ENCODE peak calls at places on chromosomes 13 and 19, in seven cellular contexts. S is foreskin fibroblast, B is ascending aorta, A is uterus, V is heart right ventricle, C is IMR-90, K is Caco-2. G is an unnamed sample.

GRCh38 chr19:15443838-15444237 is 5.9 kb downstream of the WIZ start:
- DNase-seq in S (no peak), B (peak), A (peak), V (peak), C (no peak), K (no peak), G (peak)

GRCh38 chr13:105702441-105702840 is 833.0 kb downstream of the EFNB2 start:
- DNase-seq in S (no peak), B (no peak), A (no peak), V (no peak), C (no peak), K (peak), G (no peak)

GRCh38 chr19:55088543-55089265 is 13.0 kb downstream of the EPS8L1 start:
- DNase-seq in S (peak), B (peak), A (peak), V (peak), C (peak), K (peak), G (peak)

GRCh38 chr19:1851581-1852293 is 3.5 kb upstream of the REXO1 start:
- DNase-seq in S (no peak), B (no peak), A (no peak), V (no peak), C (no peak), K (no peak), G (no peak)

GRCh38 chr19:23283925-23284324 is 33.7 kb upstream of the ZNF724 start:
- DNase-seq in S (peak), B (peak), A (peak), V (peak), C (peak), K (peak), G (peak)

GRCh38 chr19:47309608-47310007 is at the start of gene C5AR1:
- DNase-seq in S (no peak), B (peak), A (no peak), V (peak), C (no peak), K (no peak), G (no peak)

GRCh38 chr13:73450583-73450982 is 391.8 kb downstream of the KLF5 start:
- DNase-seq in S (no peak), B (no peak), A (no peak), V (no peak), C (peak), K (no peak), G (no peak)

GRCh38 chr19:58519087-58519354 is 589 bp downstream of the ZBTB45 start:
- DNase-seq in S (peak), B (peak), A (peak), V (peak), C (peak), K (peak), G (peak)

GRCh38 chr13:109818136-109818535 is 31.8 kb upstream of the IRS2 start:
- DNase-seq in S (peak), B (no peak), A (no peak), V (no peak), C (no peak), K (no peak), G (peak)

GRCh38 chr19:29881386-29881785 is 60.7 kb upstream of the URI1 start:
- DNase-seq in S (peak), B (no peak), A (no peak), V (no peak), C (peak), K (no peak), G (peak)

GRCh38 chr13:93180376-93180966 is 46.1 kb upstream of the GPC6 start:
- DNase-seq in S (peak), B (no peak), A (no peak), V (no peak), C (peak), K (no peak), G (peak)

GRCh38 chr19:5246554-5247155 is 94.0 kb downstream of the PTPRS start:
- DNase-seq in S (no peak), B (no peak), A (no peak), V (no peak), C (no peak), K (no peak), G (no peak)

GRCh38 chr13:21670883-21671792 is at the start of gene FGF9:
- DNase-seq in S (peak), B (peak), A (peak), V (peak), C (peak), K (peak), G (peak)

GRCh38 chr13:99855516-99855915 is 116.1 kb downstream of the ZIC5 start:
- DNase-seq in S (no peak), B (no peak), A (no peak), V (no peak), C (no peak), K (no peak), G (no peak)

GRCh38 chr13:33692531-33692930 is 125.4 kb upstream of the RFC3 start:
- DNase-seq in S (no peak), B (no peak), A (no peak), V (no peak), C (no peak), K (no peak), G (no peak)

GRCh38 chr13:111944171-111944583 is 122.8 kb upstream of the SOX1 start:
- DNase-seq in S (no peak), B (no peak), A (no peak), V (no peak), C (no peak), K (no peak), G (no peak)

DNA sequence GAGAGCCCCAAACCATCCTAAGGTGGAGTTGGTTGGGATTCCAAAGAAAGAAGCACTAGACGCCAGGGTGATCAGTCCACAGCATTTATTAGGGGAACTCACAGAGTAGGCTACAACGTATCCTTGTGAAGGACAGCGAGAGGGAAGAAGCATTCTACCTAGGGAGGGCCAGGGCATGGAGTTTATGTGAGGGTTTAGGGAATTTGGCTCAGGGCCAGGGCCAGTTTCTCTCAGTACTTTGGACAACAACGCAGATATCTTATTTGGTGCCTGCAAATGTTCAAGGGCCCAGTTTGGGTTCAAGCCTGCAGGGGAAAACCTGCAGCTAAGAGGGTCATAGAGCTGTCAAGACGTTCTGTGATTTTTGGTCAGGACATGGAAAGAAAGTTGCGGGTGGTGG is 73.9 kb upstream of the GJB6 start:
- DNase-seq in S (no peak), B (no peak), A (no peak), V (no peak), C (no peak), K (no peak), G (no peak)
- TF ChIP-seq CTCF in S (no peak), B (no peak), A (no peak), V (no peak), C (no peak), K (no peak), G (no peak)

GRCh38 chr19:18231775-18232174 is 5.5 kb upstream of the PDE4C start:
- DNase-seq in S (no peak), B (no peak), A (no peak), V (no peak), C (no peak), K (no peak), G (no peak)

GRCh38 chr19:18232540-18233223 is 6.4 kb upstream of the PDE4C start:
- DNase-seq in S (no peak), B (no peak), A (no peak), V (no peak), C (no peak), K (no peak), G (no peak)

GRCh38 chr19:18234194-18234593 is 8.0 kb upstream of the PDE4C start:
- DNase-seq in S (no peak), B (no peak), A (no peak), V (no peak), C (no peak), K (no peak), G (no peak)

GRCh38 chr19:18230941-18231734 is 4.9 kb upstream of the PDE4C start:
- DNase-seq in S (no peak), B (no peak), A (no peak), V (no peak), C (no peak), K (no peak), G (no peak)

DNA sequence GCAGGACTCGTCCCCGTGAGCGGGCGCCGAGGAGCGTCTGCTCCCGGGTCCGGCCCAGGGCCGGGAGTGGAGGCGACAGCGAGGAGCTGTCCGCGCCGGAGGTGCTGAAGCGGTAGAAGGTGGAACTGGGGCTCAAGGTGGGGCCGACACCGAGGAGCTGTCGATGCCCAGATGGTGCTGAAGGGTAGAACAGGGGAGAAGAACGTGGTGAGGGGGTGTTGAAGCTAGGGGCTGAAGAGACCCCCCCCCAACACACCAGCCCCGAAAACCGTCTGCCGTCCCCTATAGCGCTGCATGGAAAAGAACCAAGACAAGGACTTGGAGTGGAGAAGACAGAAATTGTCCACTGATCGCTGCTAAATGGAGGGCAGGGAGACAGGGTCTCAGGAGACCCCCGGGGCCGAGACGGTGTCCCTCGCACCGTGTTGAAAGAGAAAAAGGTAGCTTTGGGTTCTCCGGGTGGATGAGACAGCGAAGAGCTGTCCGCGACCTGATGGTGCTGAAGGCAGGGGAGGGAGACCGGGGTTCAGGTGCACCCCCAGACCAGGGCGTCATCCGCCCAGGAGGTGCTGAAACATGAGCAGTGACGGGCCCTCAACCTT is 7.1 kb upstream of the PDE4C start:
- DNase-seq in S (peak), B (no peak), A (peak), V (peak), C (peak), K (peak), G (no peak)
- TF ChIP-seq CTCF in S (no peak), B (no peak), A (no peak), V (no peak), C (no peak), K (no peak), G (no peak)

DNA sequence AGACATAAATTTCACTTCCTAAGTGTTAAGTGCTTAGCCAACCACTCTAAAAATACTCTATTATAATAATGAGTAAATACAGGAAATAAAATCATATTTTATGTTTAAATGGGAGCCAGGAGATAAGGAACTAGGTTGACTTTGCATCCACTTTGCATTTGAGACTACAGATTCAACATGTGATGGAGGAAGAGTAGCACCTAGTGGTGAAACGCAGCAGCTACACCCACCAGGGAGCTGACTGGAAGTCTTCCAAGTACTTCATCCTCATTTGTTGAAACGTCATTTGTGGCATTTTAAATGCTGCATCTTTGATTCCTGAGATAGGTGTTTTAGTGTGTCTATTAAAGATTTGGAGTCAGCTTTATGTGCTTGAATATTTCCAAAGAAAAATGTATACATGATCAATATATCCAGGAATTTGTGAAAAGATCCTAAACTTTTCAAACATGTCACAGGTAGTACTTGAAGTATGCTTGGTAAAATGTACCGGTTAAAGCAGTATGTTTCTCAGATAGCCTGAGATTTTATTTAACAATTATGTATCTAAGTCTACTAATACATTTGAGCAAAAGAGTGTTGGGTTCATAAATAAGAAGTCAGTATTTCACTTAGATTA is 17.4 kb upstream of the KCTD12 start:
- DNase-seq in S (peak), B (peak), A (peak), V (peak), C (peak), K (peak), G (peak)
- TF ChIP-seq CTCF in S (peak), B (peak), A (peak), V (peak), C (peak), K (peak), G (peak)

DNA sequence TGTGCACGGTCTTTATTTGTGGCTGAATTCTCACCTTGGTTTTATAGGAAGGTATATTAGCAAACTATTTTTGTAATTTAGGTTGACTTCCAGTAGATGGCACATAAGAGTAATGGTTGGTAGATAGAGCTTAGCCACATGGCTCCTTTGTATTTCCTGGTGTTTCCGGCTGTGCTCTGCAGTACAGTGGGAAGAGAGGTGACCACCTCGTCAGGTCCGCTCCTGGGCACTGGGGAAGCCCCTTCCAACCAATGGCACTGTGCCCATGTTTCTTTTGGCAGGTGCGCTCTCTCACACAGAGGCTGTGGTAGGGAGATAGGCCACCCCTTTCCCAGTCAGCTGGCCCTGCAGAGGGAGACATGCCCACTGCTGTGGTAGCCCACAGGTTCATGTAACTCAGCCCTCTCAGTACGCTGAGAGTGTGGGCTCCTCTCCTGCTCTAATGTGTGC is 74.3 kb upstream of the ATP12A start:
- DNase-seq in S (peak), B (no peak), A (no peak), V (no peak), C (peak), K (no peak), G (peak)
- TF ChIP-seq CTCF in S (no peak), B (no peak), A (no peak), V (no peak), C (peak), K (no peak), G (peak)

DNA sequence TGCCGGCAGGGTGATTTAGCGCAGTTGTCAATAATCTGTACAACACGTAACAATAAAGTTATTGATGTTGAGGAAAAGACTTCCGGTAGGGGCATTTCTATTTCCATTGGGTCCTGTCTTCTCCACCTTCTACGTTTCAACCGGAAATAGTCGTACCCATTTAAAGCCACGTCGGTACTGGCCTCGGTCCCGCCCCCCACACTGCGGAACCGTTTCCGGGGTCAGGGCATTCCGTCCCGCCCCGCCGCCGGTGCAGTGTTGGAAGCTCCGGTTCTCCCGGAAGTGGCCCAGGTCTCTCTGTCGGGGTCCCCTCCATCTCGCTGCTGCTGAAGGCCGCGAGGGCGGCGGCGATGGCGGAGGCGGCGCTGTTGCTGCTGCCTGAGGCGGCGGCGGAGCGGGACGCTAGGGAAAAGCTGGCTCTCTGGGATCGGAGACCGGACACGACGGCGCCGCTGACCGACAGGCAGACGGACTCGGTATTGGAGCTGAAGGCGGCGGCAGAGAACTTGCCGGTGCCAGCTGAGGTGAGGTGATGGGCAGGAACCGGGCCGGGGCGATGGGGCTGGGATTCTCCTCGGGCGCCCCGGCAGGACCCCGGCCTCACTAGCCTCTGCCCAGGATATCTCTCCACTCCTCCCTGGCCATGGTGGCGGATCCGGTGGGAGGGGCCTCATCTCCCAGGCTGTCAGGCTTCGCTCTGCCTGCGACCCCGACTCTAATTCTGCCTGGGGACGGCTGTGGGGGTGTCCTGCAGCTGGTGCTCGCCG is at the start of gene COG3:
- DNase-seq in S (peak), B (peak), A (peak), V (peak), C (peak), K (peak), G (peak)
- TF ChIP-seq CTCF in S (no peak), B (peak), A (peak), V (peak), C (peak), K (peak), G (peak)

GRCh38 chr13:81487151-81487550 is 1146.2 kb upstream of the SPRY2 start:
- DNase-seq in S (no peak), B (no peak), A (no peak), V (no peak), C (no peak), K (peak), G (no peak)
- TF ChIP-seq CTCF in S (no peak), B (no peak), A (no peak), V (no peak), C (no peak), K (peak), G (no peak)

DNA sequence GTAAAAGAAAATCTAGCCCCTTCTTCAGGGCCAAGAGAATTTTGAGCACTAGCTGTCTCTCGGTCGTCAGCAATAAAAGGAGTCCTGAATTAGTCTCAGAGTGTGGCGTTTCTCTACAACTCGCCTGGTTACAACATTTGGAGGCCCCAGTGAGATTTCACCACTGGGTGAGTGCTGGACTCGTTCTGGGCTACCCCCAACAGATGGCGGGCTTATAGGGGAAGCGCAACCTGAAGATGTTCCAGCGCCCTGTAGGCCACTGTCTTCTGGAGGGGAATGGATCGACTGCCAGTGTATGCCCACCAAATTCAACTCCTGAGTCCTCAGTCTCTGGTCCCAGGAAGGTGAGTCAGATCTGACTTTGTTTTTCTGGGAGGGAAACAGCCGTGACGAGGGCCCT is 11.7 kb upstream of the ZNF181 start:
- DNase-seq in S (peak), B (no peak), A (no peak), V (no peak), C (no peak), K (no peak), G (no peak)
- TF ChIP-seq CTCF in S (no peak), B (no peak), A (no peak), V (no peak), C (no peak), K (no peak), G (no peak)